ENCODE peak calls at places on chromosome 16, in six cellular contexts. K is astrocyte, A is fibroblast of lung, L is neural progenitor cell, G is H9, Y is mesenchymal stem cell. F is an unnamed sample.

GRCh38 chr16:66296591-66296990 is 69.9 kb upstream of the CDH5 start:
- DNase-seq in K (no peak), A (no peak), L (no peak), G (peak), Y (no peak), F (no peak)

GRCh38 chr16:51034481-51035109 is 116.5 kb downstream of the SALL1 start:
- DNase-seq in K (no peak), A (no peak), L (no peak), G (no peak), Y (no peak), F (no peak)

GRCh38 chr16:67104061-67104460 is 5.7 kb upstream of the PHAF1 start:
- DNase-seq in K (no peak), A (peak), L (peak), G (peak), Y (peak), F (peak)

GRCh38 chr16:29961479-29962343 is at the start of gene TMEM219:
- DNase-seq in K (peak), A (peak), L (peak), G (peak), Y (peak), F (peak)

GRCh38 chr16:28261916-28262315 is 30.4 kb upstream of the SBK1 start:
- DNase-seq in K (no peak), A (no peak), L (no peak), G (no peak), Y (no peak), F (no peak)

GRCh38 chr16:50837324-50837723 is 95.4 kb downstream of the CYLD start:
- DNase-seq in K (no peak), A (no peak), L (no peak), G (peak), Y (no peak), F (no peak)

GRCh38 chr16:71867934-71868333 is 16.0 kb downstream of the ZNF821 start:
- DNase-seq in K (no peak), A (no peak), L (no peak), G (peak), Y (no peak), F (no peak)

GRCh38 chr16:49890876-49891275 is 35.0 kb upstream of the ZNF423 start:
- DNase-seq in K (no peak), A (no peak), L (peak), G (peak), Y (no peak), F (peak)

GRCh38 chr16:82660078-82660645 is 33.4 kb downstream of the CDH13 start:
- DNase-seq in K (peak), A (peak), L (no peak), G (peak), Y (peak), F (peak)

GRCh38 chr16:22787456-22788189 is 26.3 kb upstream of the HS3ST2 start:
- DNase-seq in K (peak), A (peak), L (no peak), G (no peak), Y (no peak), F (peak)

GRCh38 chr16:11977206-11978041 is 890 bp downstream of the SNX29 start:
- DNase-seq in K (peak), A (peak), L (peak), G (no peak), Y (peak), F (peak)

GRCh38 chr16:648071-648785 is 937 bp upstream of the WDR90 start:
- DNase-seq in K (no peak), A (no peak), L (peak), G (peak), Y (no peak), F (peak)
- H3K9ac ChIP-seq in K (peak), A (peak), L (peak), G (peak), Y (peak), F (peak)

GRCh38 chr16:27108826-27109665 is 42.3 kb downstream of the C16orf82 start:
- DNase-seq in K (no peak), A (no peak), L (no peak), G (no peak), Y (no peak), F (no peak)

GRCh38 chr16:27109666-27110523 is 43.2 kb downstream of the C16orf82 start:
- DNase-seq in K (peak), A (peak), L (peak), G (peak), Y (peak), F (peak)

GRCh38 chr16:27111486-27111885 is 44.8 kb downstream of the C16orf82 start:
- DNase-seq in K (no peak), A (no peak), L (no peak), G (no peak), Y (no peak), F (no peak)

GRCh38 chr16:27112093-27112811 is 45.5 kb downstream of the C16orf82 start:
- DNase-seq in K (no peak), A (no peak), L (no peak), G (no peak), Y (no peak), F (no peak)

GRCh38 chr16:27110524-27110896 is 43.8 kb downstream of the C16orf82 start:
- DNase-seq in K (no peak), A (no peak), L (no peak), G (no peak), Y (peak), F (no peak)
- H3K9ac ChIP-seq in K (no peak), A (no peak), L (no peak), G (no peak), Y (peak), F (no peak)

GRCh38 chr16:35776-36305 is 17.6 kb downstream of the POLR3K start:
- DNase-seq in K (no peak), A (no peak), L (no peak), G (no peak), Y (no peak), F (no peak)
- H3K9ac ChIP-seq in K (no peak), A (no peak), L (no peak), G (no peak), Y (no peak), F (no peak)

DNA sequence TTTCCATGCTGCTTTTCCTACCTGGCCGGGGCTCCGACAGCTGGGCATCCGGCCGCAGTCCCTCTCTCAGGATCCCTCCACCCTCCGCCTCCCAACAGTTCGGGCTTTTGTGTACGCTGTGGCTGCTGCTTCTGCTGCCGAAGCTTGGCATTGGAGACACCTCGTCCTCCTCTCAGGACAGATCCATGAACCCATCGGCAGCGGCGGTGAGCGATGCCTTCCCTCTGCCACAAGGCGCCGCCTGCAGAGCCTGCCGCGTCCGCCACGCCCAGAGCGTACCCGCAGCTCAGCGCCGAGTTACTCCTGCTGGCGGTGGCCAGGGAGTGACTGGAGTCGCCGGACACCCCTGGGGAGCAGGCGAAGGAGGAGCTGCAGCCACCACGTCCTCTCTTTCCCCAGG is 2032.8 kb downstream of the TP53TG3F start:
- DNase-seq in K (no peak), A (no peak), L (no peak), G (no peak), Y (no peak), F (no peak)
- H3K9ac ChIP-seq in K (no peak), A (no peak), L (no peak), G (no peak), Y (no peak), F (no peak)

GRCh38 chr16:80543162-80543561 is 2.4 kb downstream of the DYNLRB2 start:
- DNase-seq in K (no peak), A (no peak), L (no peak), G (no peak), Y (no peak), F (no peak)

GRCh38 chr16:80540516-80541305 is at the start of gene DYNLRB2:
- DNase-seq in K (peak), A (peak), L (peak), G (peak), Y (peak), F (peak)

GRCh38 chr16:80546249-80546648 is 5.5 kb downstream of the DYNLRB2 start:
- DNase-seq in K (no peak), A (no peak), L (no peak), G (no peak), Y (no peak), F (no peak)

GRCh38 chr16:80544326-80544725 is 3.5 kb downstream of the DYNLRB2 start:
- DNase-seq in K (no peak), A (no peak), L (no peak), G (no peak), Y (no peak), F (no peak)

DNA sequence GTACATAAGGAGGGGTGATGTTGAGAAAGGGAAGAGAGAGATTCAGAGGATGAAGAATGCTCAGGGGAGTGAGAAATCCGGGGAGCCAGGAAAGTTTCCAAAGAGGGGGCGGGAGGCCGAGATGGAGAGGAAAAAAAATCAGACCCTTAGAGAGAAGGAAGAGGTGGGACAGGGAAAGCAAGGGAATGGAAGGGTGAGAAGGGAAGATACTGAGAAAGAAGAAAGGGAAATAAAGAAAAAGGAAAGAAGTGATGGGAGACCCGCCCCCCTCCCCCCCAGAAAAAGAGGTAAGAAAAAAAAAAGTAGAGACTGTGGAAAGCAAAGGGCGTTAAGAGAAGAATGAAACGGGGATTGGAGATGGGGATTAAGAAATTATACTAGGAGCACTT is 507 bp downstream of the DYNLRB2 start:
- DNase-seq in K (no peak), A (no peak), L (no peak), G (no peak), Y (no peak), F (peak)
- H3K9ac ChIP-seq in K (peak), A (peak), L (no peak), G (no peak), Y (peak), F (peak)

GRCh38 chr16:410516-411178 is 9.0 kb downstream of the DECR2 start:
- DNase-seq in K (no peak), A (no peak), L (no peak), G (no peak), Y (no peak), F (no peak)

GRCh38 chr16:404971-405486 is 3.3 kb downstream of the DECR2 start:
- DNase-seq in K (no peak), A (no peak), L (no peak), G (no peak), Y (no peak), F (no peak)

GRCh38 chr16:405548-406506 is 4.1 kb downstream of the DECR2 start:
- DNase-seq in K (no peak), A (no peak), L (no peak), G (no peak), Y (no peak), F (no peak)

GRCh38 chr16:411576-412265 is 10.0 kb downstream of the DECR2 start:
- DNase-seq in K (no peak), A (no peak), L (no peak), G (no peak), Y (no peak), F (no peak)

GRCh38 chr16:407253-407652 is 5.6 kb downstream of the DECR2 start:
- DNase-seq in K (no peak), A (no peak), L (no peak), G (no peak), Y (no peak), F (no peak)
- H3K9ac ChIP-seq in K (no peak), A (no peak), L (no peak), G (no peak), Y (no peak), F (no peak)

GRCh38 chr16:58495861-58496331 is 4.0 kb upstream of the NDRG4 start:
- DNase-seq in K (no peak), A (no peak), L (peak), G (peak), Y (no peak), F (no peak)
- H3K9ac ChIP-seq in K (peak), A (peak), L (no peak), G (no peak), Y (peak), F (peak)

F was measured in GM23248.